ENCODE peak calls at places on chromosomes 16 and 17, in eight cellular contexts. E is LNCaP clone FGC; A is CD8-positive, alpha-beta T cell; S is colonic mucosa; Q is K562; C is A549; F is glutamatergic neuron; R is ascending aorta. I is an unnamed sample.

GRCh38 chr17:20944014-20944905 is 98.6 kb downstream of the USP22 start:
- DNase-seq in E (peak; percentile 76), A (no peak), S (peak; percentile 65), Q (no peak), C (peak; percentile 54), F (peak; percentile 34), R (no peak), I (peak; percentile 63)

GRCh38 chr17:19270347-19270950 is 33.3 kb downstream of the EPN2 start:
- DNase-seq in E (no peak), A (no peak), S (no peak), Q (no peak), C (no peak), F (peak; percentile 25), R (no peak), I (no peak)

GRCh38 chr17:1002412-1002753 is 5.5 kb downstream of the TIMM22 start:
- DNase-seq in E (no peak), A (no peak), S (no peak), Q (no peak), C (no peak), F (no peak), R (no peak), I (no peak)

GRCh38 chr17:83007504-83008475 is 71.6 kb upstream of the METRNL start:
- DNase-seq in E (no peak), A (no peak), S (no peak), Q (no peak), C (no peak), F (no peak), R (no peak), I (no peak)

GRCh38 chr17:63480192-63480784 is 3.4 kb downstream of the ACE start:
- DNase-seq in E (no peak), A (no peak), S (no peak), Q (no peak), C (no peak), F (no peak), R (no peak), I (no peak)

GRCh38 chr16:27199235-27199586 is 4.1 kb upstream of the KDM8 start:
- DNase-seq in E (no peak), A (no peak), S (no peak), Q (no peak), C (no peak), F (no peak), R (no peak), I (no peak)

GRCh38 chr17:76946111-76946771 is 78.0 kb downstream of the MGAT5B start:
- DNase-seq in E (no peak), A (no peak), S (no peak), Q (no peak), C (no peak), F (no peak), R (no peak), I (no peak)

GRCh38 chr16:65414284-65414984 is 292.6 kb upstream of the CDH11 start:
- DNase-seq in E (no peak), A (no peak), S (no peak), Q (no peak), C (no peak), F (no peak), R (no peak), I (no peak)

GRCh38 chr16:83449861-83450260 is 357.9 kb upstream of the HSBP1 start:
- DNase-seq in E (no peak), A (no peak), S (no peak), Q (no peak), C (no peak), F (no peak), R (no peak), I (no peak)

GRCh38 chr16:9797306-9797705 is 384.9 kb downstream of the GRIN2A start:
- DNase-seq in E (no peak), A (no peak), S (no peak), Q (no peak), C (peak; percentile 13), F (no peak), R (no peak), I (peak; percentile 80)

GRCh38 chr17:78890111-78890897 is 12.7 kb downstream of the CEP295NL start:
- DNase-seq in E (no peak), A (peak; percentile 41), S (peak; percentile 44), Q (no peak), C (no peak), F (no peak), R (peak; percentile 46), I (no peak)

GRCh38 chr16:57373117-57373947 is 1.0 kb downstream of the CX3CL1 start:
- DNase-seq in E (no peak), A (no peak), S (no peak), Q (no peak), C (no peak), F (no peak), R (no peak), I (no peak)

GRCh38 chr17:48915459-48916282 is 7.5 kb downstream of the UBE2Z start:
- DNase-seq in E (no peak), A (no peak), S (no peak), Q (no peak), C (peak; percentile 70), F (no peak), R (no peak), I (peak; percentile 63)

GRCh38 chr17:28008526-28008925 is 34.0 kb upstream of the NLK start:
- DNase-seq in E (peak; percentile 65), A (no peak), S (peak; percentile 41), Q (peak; percentile 59), C (peak; percentile 46), F (no peak), R (no peak), I (peak; percentile 57)

GRCh38 chr17:21242026-21242700 is 11.0 kb downstream of the NATD1 start:
- DNase-seq in E (no peak), A (no peak), S (no peak), Q (no peak), C (no peak), F (no peak), R (no peak), I (no peak)

DNA sequence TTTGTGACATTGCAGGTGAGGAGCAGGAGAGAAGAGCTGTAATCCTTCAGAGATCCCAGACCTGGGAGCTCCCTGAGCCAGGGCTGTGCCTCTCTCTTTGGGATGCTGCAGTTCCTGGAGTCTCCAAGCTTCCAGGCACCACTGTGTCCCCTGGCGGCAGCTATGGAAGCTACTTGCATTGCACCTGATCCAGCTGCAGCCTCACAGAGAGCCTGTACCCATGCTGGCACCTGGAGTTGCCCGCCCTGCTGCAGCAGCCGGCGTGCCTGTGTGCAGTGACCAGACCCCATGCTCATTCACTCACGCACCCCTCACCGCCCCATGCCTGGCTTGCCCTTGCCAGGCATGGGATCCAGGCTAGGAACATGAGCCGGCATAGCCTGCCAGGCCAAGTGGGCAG is 51.8 kb upstream of the MED9 start:
- DNase-seq in E (no peak), A (no peak), S (no peak), Q (no peak), C (no peak), F (no peak), R (no peak), I (no peak)
- TF ChIP-seq CTCF in E (no peak), A (no peak), S (no peak), Q (no peak), C (no peak), F (no peak), R (no peak), I (no peak)

GRCh38 chr16:68382296-68382718 is 66.0 kb downstream of the SMPD3 start:
- DNase-seq in E (no peak), A (no peak), S (peak; percentile 85), Q (no peak), C (peak; percentile 27), F (no peak), R (no peak), I (peak; percentile 23)
- TF ChIP-seq CTCF in E (no peak), A (no peak), S (peak; percentile 66), Q (peak; percentile 51), C (no peak), F (peak; percentile 62), R (no peak), I (peak; percentile 72)

GRCh38 chr17:74862108-74862901 is 2.6 kb upstream of the GRIN2C start:
- DNase-seq in E (no peak), A (peak; percentile 74), S (peak; percentile 56), Q (peak; percentile 68), C (peak; percentile 68), F (peak; percentile 86), R (no peak), I (peak; percentile 69)
- TF ChIP-seq CTCF in E (peak; percentile 64), A (peak; percentile 58), S (peak; percentile 33), Q (peak; percentile 70), C (peak; percentile 70), F (peak; percentile 74), R (peak; percentile 57), I (peak; percentile 59)

GRCh38 chr16:74766729-74767128 is 7.9 kb downstream of the FA2H start:
- DNase-seq in E (no peak), A (no peak), S (no peak), Q (peak; percentile 32), C (no peak), F (no peak), R (no peak), I (no peak)
- TF ChIP-seq CTCF in E (no peak), A (no peak), S (no peak), Q (peak; percentile 64), C (peak; percentile 11), F (no peak), R (no peak), I (no peak)

GRCh38 chr17:56269998-56270397 is 116.7 kb downstream of the ANKFN1 start:
- DNase-seq in E (no peak), A (no peak), S (no peak), Q (no peak), C (no peak), F (no peak), R (no peak), I (no peak)

GRCh38 chr17:56274491-56274890 is 121.2 kb downstream of the ANKFN1 start:
- DNase-seq in E (no peak), A (no peak), S (no peak), Q (no peak), C (no peak), F (no peak), R (no peak), I (no peak)

GRCh38 chr17:56269509-56269908 is 116.2 kb downstream of the ANKFN1 start:
- DNase-seq in E (no peak), A (no peak), S (no peak), Q (no peak), C (no peak), F (no peak), R (no peak), I (no peak)
- TF ChIP-seq CTCF in E (no peak), A (no peak), S (no peak), Q (no peak), C (no peak), F (no peak), R (no peak), I (no peak)

I was measured in Calu3.